ENCODE peak calls at places on chromosomes 7 and 10, in four cellular contexts. U, Y, L and R are unnamed samples.

GRCh38 chr7:4808565-4808964 is 33.1 kb downstream of the AP5Z1 start:
- DNase-seq in L (no peak), Y (no peak), U (no peak), R (no peak)

GRCh38 chr10:133565441-133566294 is at the start of gene SYCE1:
- DNase-seq in U (no peak), Y (no peak), L (no peak), R (no peak)

GRCh38 chr10:81309041-81309552 is 565.9 kb upstream of the NRG3 start:
- DNase-seq in U (no peak), Y (no peak), L (no peak), R (no peak)

GRCh38 chr7:128053023-128053422 is 21.8 kb upstream of the LRRC4 start:
- DNase-seq in U (no peak), Y (no peak), L (no peak), R (peak)

GRCh38 chr7:5420108-5420840 is 3.4 kb downstream of the TNRC18 start:
- DNase-seq in L (no peak), Y (no peak), U (peak), R (no peak)

GRCh38 chr10:131224106-131224505 is 87.4 kb downstream of the TCERG1L start:
- DNase-seq in L (no peak), Y (no peak), U (no peak), R (no peak)

GRCh38 chr10:104284783-104285182 is 15.8 kb downstream of the GSTO2 start:
- DNase-seq in L (no peak), U (no peak), Y (no peak), R (no peak)

GRCh38 chr10:17425584-17426262 is 28.7 kb downstream of the ST8SIA6 start:
- DNase-seq in Y (no peak), U (no peak), L (no peak), R (no peak)

GRCh38 chr10:131983780-131984179 is 2.1 kb upstream of the BNIP3 start:
- DNase-seq in L (peak), U (no peak), Y (no peak), R (no peak)

GRCh38 chr7:16344927-16345326 is 76.4 kb downstream of the CRPPA start:
- DNase-seq in U (no peak), L (no peak), Y (no peak), R (no peak)

GRCh38 chr7:124713086-124713485 is 52.5 kb downstream of the GPR37 start:
- DNase-seq in Y (no peak), L (no peak), U (no peak), R (no peak)

GRCh38 chr10:77405771-77406241 is 231.8 kb downstream of the KCNMA1 start:
- DNase-seq in U (peak), L (peak), Y (no peak), R (no peak)

GRCh38 chr7:43593010-43593409 is 10.1 kb downstream of the STK17A start:
- DNase-seq in U (no peak), Y (no peak), L (no peak), R (no peak)

GRCh38 chr10:127405221-127405620 is 143.9 kb upstream of the NPS start:
- DNase-seq in Y (no peak), U (no peak), L (peak), R (no peak)

GRCh38 chr10:128254486-128254885 is 128.3 kb upstream of the MKI67 start:
- DNase-seq in U (no peak), Y (no peak), L (no peak), R (no peak)

GRCh38 chr7:30353932-30354607 is 69.7 kb downstream of the ZNRF2 start:
- DNase-seq in U (no peak), L (no peak), Y (no peak), R (no peak)

GRCh38 chr7:81692146-81692905 is 77.5 kb downstream of the HGF start:
- DNase-seq in Y (no peak), L (no peak), U (no peak), R (no peak)

GRCh38 chr7:115924398-115924797 is 106.2 kb downstream of the TFEC start:
- DNase-seq in U (no peak), Y (no peak), L (no peak), R (no peak)

GRCh38 chr7:84524714-84525694 is 330.4 kb upstream of the SEMA3A start:
- DNase-seq in L (peak), U (no peak), Y (no peak), R (no peak)
- H3K9ac ChIP-seq in L (peak), U (no peak), Y (no peak), R (no peak)

GRCh38 chr10:30437039-30437781 is 3.2 kb downstream of the MAP3K8 start:
- DNase-seq in U (no peak), L (peak), Y (no peak), R (peak)

GRCh38 chr10:30438016-30438850 is 4.2 kb downstream of the MAP3K8 start:
- DNase-seq in Y (no peak), L (peak), U (no peak), R (peak)

GRCh38 chr10:30436200-30436599 is 2.2 kb downstream of the MAP3K8 start:
- DNase-seq in Y (no peak), L (peak), U (peak), R (peak)

GRCh38 chr10:30435068-30435422 is 1.1 kb downstream of the MAP3K8 start:
- DNase-seq in Y (no peak), L (peak), U (peak), R (peak)

GRCh38 chr10:30436688-30437038 is 2.7 kb downstream of the MAP3K8 start:
- DNase-seq in U (no peak), Y (no peak), L (peak), R (no peak)
- H3K9ac ChIP-seq in U (no peak), Y (no peak), L (peak), R (peak)

DNA sequence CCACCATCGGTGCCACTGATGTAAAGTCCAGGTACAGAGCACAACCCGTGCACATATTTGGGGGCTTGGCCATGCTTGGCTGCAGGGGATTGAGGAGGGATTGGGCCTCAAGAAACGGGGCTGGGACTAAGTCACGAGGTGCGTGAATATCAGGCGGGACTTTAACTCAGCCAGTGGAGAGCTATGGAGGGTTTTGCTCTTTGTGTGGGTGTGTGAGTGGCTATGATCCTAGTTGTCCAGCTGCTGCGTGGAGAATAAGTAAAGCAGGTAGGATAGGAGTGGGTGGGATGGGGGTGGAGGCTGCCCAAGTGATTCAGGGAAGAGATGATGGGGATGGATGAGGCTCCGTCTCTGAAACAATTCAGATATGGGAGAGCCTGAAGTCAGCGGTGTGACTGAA is 1.9 kb upstream of the LFNG start:
- DNase-seq in U (no peak), L (no peak), Y (no peak), R (no peak)
- H3K9ac ChIP-seq in U (no peak), L (no peak), Y (no peak), R (no peak)

GRCh38 chr7:94975316-94975715 is 67.9 kb downstream of the PPP1R9A start:
- DNase-seq in U (no peak), Y (no peak), L (peak), R (no peak)

DNA sequence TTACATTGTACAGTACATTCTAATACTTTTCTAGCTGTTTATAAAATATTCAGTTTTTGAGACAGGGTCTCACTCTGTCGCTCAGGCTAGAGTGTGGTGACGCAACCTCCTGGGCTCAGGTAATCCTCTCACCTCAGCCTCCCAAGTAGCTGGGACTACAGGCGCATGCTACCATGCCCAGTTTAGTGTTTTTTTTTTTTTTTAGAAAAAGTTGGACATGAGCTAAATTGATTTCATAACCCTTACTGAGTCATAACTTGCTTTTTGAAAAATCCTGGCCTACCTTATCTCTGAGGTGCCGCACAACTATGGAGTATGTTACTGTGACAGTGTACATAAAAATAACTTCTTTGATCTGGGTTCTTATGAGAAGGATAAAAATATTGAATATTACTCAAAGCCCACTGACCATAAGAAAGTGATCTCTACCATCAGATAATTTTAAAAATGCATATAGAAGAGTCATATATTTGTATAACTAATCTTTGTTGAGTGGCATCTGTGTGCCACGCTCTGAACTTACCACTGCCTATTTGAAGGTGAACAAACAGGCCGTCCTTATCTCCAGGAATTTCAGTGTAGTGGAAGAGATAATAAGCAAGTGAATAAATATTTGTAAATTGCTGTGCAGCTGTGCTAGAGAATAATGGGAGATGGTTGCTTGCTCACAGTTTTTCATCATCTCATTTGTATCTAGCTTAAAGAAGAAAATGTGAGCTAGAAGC is 73.2 kb downstream of the PPP1R9A start:
- DNase-seq in Y (no peak), L (no peak), U (no peak), R (no peak)
- H3K9ac ChIP-seq in Y (no peak), L (no peak), U (no peak), R (no peak)

GRCh38 chr10:99357691-99358090 is 28.5 kb downstream of the CNNM1 start:
- DNase-seq in U (no peak), Y (no peak), L (no peak), R (no peak)

GRCh38 chr10:99360935-99361334 is 31.8 kb downstream of the CNNM1 start:
- DNase-seq in L (no peak), Y (no peak), U (no peak), R (peak)

GRCh38 chr10:99353182-99353581 is 24.0 kb downstream of the CNNM1 start:
- DNase-seq in L (no peak), U (no peak), Y (no peak), R (no peak)

DNA sequence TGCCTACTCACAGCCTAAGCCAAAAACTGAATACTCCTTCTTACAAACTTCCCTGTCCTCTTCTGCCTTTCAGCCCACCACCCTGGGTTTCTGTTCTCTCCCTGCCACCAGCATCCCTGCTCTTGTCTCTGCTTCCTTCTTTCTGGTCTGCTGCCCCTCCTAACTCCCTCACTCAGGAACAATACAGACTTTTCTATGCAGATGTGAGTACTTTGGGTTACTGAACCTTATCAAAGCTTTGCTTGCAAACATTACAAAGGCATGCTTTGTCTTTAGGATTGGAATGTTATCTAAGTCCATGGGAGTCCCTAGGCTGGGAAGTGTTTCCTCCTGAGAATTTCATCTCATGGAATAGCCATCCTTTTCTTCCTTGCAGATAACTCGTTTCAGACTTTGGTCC is 28.9 kb downstream of the CNNM1 start:
- DNase-seq in U (peak), Y (no peak), L (no peak), R (no peak)
- H3K9ac ChIP-seq in U (no peak), Y (no peak), L (no peak), R (no peak)

GRCh38 chr7:47496666-47497065 is 85.2 kb downstream of the TNS3 start:
- DNase-seq in U (no peak), L (no peak), Y (no peak), R (no peak)
- H3K9ac ChIP-seq in U (no peak), L (no peak), Y (no peak), R (peak)

GRCh38 chr7:90224204-90224603 is 12.7 kb downstream of the STEAP2 start:
- DNase-seq in L (no peak), U (peak), Y (no peak), R (no peak)
- H3K9ac ChIP-seq in L (no peak), U (no peak), Y (no peak), R (no peak)

GRCh38 chr10:110893559-110894179 is 21.9 kb downstream of the PDCD4 start:
- DNase-seq in L (peak), U (peak), Y (no peak), R (peak)

GRCh38 chr10:110900983-110901382 is 18.0 kb downstream of the BBIP1 start:
- DNase-seq in Y (no peak), U (no peak), L (no peak), R (no peak)

GRCh38 chr10:110901954-110902819 is 16.8 kb downstream of the BBIP1 start:
- DNase-seq in U (no peak), Y (no peak), L (peak), R (no peak)

GRCh38 chr10:110897184-110897583 is 21.8 kb downstream of the BBIP1 start:
- DNase-seq in L (no peak), Y (no peak), U (no peak), R (no peak)

GRCh38 chr10:110898391-110898790 is 20.6 kb downstream of the BBIP1 start:
- DNase-seq in U (no peak), L (peak), Y (no peak), R (no peak)
- H3K9ac ChIP-seq in U (no peak), L (peak), Y (no peak), R (no peak)

DNA sequence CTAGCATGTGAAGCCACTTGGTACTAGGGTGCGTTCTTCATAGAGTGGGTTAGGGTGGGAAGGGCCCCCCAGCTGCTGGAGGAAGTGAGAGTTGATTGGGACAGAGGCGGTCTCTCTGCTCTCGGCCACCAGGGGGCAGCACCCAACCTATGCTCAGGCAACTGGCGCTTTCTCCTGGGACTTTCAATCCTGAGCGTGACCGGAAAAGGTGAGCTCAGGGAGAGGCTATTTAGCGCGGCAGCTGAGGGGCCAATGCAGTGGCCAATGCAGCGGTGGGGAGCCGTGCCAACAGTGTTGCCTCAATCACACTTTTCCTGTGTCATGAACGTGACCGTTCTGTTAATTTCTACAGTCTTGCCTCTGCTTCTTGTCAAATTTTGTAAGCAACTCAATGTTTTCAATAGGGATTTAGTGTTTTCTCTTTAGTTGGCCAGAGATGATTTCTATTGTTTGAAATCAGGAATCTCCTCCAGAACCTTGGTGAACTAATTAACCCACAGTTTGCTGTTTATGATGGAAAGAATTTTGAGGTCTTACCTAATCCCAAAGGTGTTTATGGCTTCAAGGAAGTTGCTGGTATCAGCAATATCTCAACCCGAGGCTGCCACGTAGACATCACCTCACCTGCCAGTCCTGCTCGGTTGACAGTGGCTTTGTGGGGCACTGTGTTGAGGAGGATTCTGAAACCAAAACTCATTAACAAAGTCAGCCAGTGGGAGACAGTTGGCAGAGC is 67.9 kb upstream of the PDZD8 start:
- DNase-seq in Y (peak), L (peak), U (peak), R (peak)
- H3K9ac ChIP-seq in Y (no peak), L (peak), U (no peak), R (no peak)

DNA sequence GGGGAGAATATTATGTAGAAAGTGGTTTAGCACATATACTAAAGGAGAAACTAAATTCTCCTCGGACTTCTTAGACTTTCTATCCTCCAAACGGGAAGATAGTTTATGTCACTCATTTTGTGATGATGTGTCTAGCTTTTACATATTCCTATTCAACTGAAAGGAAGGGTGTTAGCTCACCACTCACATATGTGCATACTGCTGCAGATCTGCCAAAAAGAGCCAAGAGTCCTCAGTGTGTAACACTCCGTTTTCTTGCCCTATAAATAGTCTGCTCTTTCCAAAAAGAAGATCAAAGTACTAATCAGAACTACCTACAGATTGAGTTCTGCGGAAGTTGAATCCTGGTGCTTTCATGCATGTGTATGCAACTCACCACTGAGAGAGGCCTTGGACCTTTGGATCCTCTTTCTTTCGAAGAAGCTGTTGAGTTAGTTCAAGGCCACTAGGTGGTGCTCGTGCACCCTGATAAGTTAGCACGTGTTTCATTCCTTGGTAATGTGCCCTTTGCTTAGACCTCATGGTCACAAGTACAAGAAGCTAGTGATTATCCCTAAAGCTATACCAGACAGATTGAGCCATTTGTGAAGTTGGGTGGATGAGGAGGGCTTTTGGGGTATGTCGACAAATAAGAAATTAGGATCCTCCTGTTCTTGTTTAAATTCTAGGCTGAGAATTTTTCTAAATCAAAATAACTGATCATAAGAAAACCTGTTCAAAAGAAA is 14.1 kb downstream of the YAE1 start:
- DNase-seq in L (peak), U (peak), Y (peak), R (peak)
- H3K9ac ChIP-seq in L (no peak), U (no peak), Y (peak), R (peak)